ENCODE peak calls at places on chromosomes 13 and 19, in six cellular contexts. One of them, this sample, is unnamed.

GRCh38 chr13:27379694-27380596 is 44.5 kb upstream of the GTF3A start:
- DNase-seq in AG10803: peak
- DNase-seq in lung microvascular endothelial cell: peak
- DNase-seq in LoVo: peak
- DNase-seq in B cell: peak
- DNase-seq in dorsolateral prefrontal cortex: no peak
- DNase-seq in this sample: no peak

GRCh38 chr13:31240921-31241320 is 41.1 kb downstream of the B3GLCT start:
- DNase-seq in AG10803: no peak
- DNase-seq in lung microvascular endothelial cell: no peak
- DNase-seq in LoVo: no peak
- DNase-seq in B cell: no peak
- DNase-seq in dorsolateral prefrontal cortex: no peak
- DNase-seq in this sample: no peak

GRCh38 chr19:49231389-49231788 is 73.8 kb downstream of the TRPM4 start:
- DNase-seq in AG10803: no peak
- DNase-seq in lung microvascular endothelial cell: no peak
- DNase-seq in LoVo: no peak
- DNase-seq in B cell: no peak
- DNase-seq in dorsolateral prefrontal cortex: no peak
- DNase-seq in this sample: no peak

GRCh38 chr13:79910869-79911540 is 429.9 kb downstream of the SPRY2 start:
- DNase-seq in AG10803: no peak
- DNase-seq in lung microvascular endothelial cell: no peak
- DNase-seq in LoVo: no peak
- DNase-seq in B cell: no peak
- DNase-seq in dorsolateral prefrontal cortex: no peak
- DNase-seq in this sample: no peak

GRCh38 chr19:56476671-56477428 is at the start of gene ZNF667:
- DNase-seq in AG10803: peak
- DNase-seq in lung microvascular endothelial cell: peak
- DNase-seq in LoVo: no peak
- DNase-seq in B cell: peak
- DNase-seq in dorsolateral prefrontal cortex: peak
- DNase-seq in this sample: no peak

GRCh38 chr19:33641261-33641660 is 19.5 kb downstream of the CHST8 start:
- DNase-seq in AG10803: no peak
- DNase-seq in lung microvascular endothelial cell: no peak
- DNase-seq in LoVo: no peak
- DNase-seq in B cell: peak
- DNase-seq in dorsolateral prefrontal cortex: no peak
- DNase-seq in this sample: no peak

GRCh38 chr19:12580180-12580694 is 29.0 kb upstream of the ZNF564 start:
- DNase-seq in AG10803: peak
- DNase-seq in lung microvascular endothelial cell: no peak
- DNase-seq in LoVo: peak
- DNase-seq in B cell: no peak
- DNase-seq in dorsolateral prefrontal cortex: no peak
- DNase-seq in this sample: no peak

GRCh38 chr19:55716531-55716930 is 21.7 kb downstream of the NLRP9 start:
- DNase-seq in AG10803: no peak
- DNase-seq in lung microvascular endothelial cell: no peak
- DNase-seq in LoVo: no peak
- DNase-seq in B cell: no peak
- DNase-seq in dorsolateral prefrontal cortex: no peak
- DNase-seq in this sample: no peak

GRCh38 chr19:29806098-29806866 is 5.5 kb upstream of the CCNE1 start:
- DNase-seq in AG10803: peak
- DNase-seq in lung microvascular endothelial cell: peak
- DNase-seq in LoVo: no peak
- DNase-seq in B cell: no peak
- DNase-seq in dorsolateral prefrontal cortex: no peak
- DNase-seq in this sample: no peak

GRCh38 chr19:53091413-53091812 is 11.8 kb downstream of the ZNF160 start:
- DNase-seq in AG10803: no peak
- DNase-seq in lung microvascular endothelial cell: no peak
- DNase-seq in LoVo: no peak
- DNase-seq in B cell: no peak
- DNase-seq in dorsolateral prefrontal cortex: no peak
- DNase-seq in this sample: no peak

GRCh38 chr13:100540621-100541020 is 48.0 kb downstream of the GGACT start:
- DNase-seq in AG10803: no peak
- DNase-seq in lung microvascular endothelial cell: no peak
- DNase-seq in LoVo: no peak
- DNase-seq in B cell: no peak
- DNase-seq in dorsolateral prefrontal cortex: no peak
- DNase-seq in this sample: no peak

GRCh38 chr13:108960006-108960405 is 330.6 kb downstream of the MYO16 start:
- DNase-seq in AG10803: no peak
- DNase-seq in lung microvascular endothelial cell: no peak
- DNase-seq in LoVo: no peak
- DNase-seq in B cell: no peak
- DNase-seq in dorsolateral prefrontal cortex: no peak
- DNase-seq in this sample: no peak

GRCh38 chr19:3932931-3933810 is at the start of gene NMRK2:
- DNase-seq in AG10803: no peak
- DNase-seq in lung microvascular endothelial cell: no peak
- DNase-seq in LoVo: no peak
- DNase-seq in B cell: peak
- DNase-seq in dorsolateral prefrontal cortex: no peak
- DNase-seq in this sample: no peak

GRCh38 chr19:30857966-30858490 is 485.8 kb downstream of the ZNF536 start:
- DNase-seq in AG10803: no peak
- DNase-seq in lung microvascular endothelial cell: no peak
- DNase-seq in LoVo: no peak
- DNase-seq in B cell: no peak
- DNase-seq in dorsolateral prefrontal cortex: no peak
- DNase-seq in this sample: no peak

GRCh38 chr13:62019858-62020257 is 604.2 kb upstream of the PCDH20 start:
- DNase-seq in AG10803: no peak
- DNase-seq in lung microvascular endothelial cell: no peak
- DNase-seq in LoVo: no peak
- DNase-seq in B cell: no peak
- DNase-seq in dorsolateral prefrontal cortex: no peak
- DNase-seq in this sample: no peak

GRCh38 chr13:21486322-21486721 is 27.2 kb upstream of the ZDHHC20 start:
- DNase-seq in AG10803: no peak
- DNase-seq in lung microvascular endothelial cell: no peak
- DNase-seq in LoVo: no peak
- DNase-seq in B cell: no peak
- DNase-seq in dorsolateral prefrontal cortex: no peak
- DNase-seq in this sample: no peak

GRCh38 chr13:30135868-30136267 is 171.5 kb downstream of the KATNAL1 start:
- DNase-seq in AG10803: no peak
- DNase-seq in lung microvascular endothelial cell: no peak
- DNase-seq in LoVo: no peak
- DNase-seq in B cell: no peak
- DNase-seq in dorsolateral prefrontal cortex: no peak
- DNase-seq in this sample: no peak

GRCh38 chr19:6378498-6378897 is 2.8 kb upstream of the PSPN start:
- DNase-seq in AG10803: no peak
- DNase-seq in lung microvascular endothelial cell: no peak
- DNase-seq in LoVo: no peak
- DNase-seq in B cell: peak
- DNase-seq in dorsolateral prefrontal cortex: no peak
- DNase-seq in this sample: no peak

GRCh38 chr19:18253716-18254115 is 20.5 kb downstream of the IQCN start:
- DNase-seq in AG10803: no peak
- DNase-seq in lung microvascular endothelial cell: no peak
- DNase-seq in LoVo: peak
- DNase-seq in B cell: peak
- DNase-seq in dorsolateral prefrontal cortex: no peak
- DNase-seq in this sample: no peak

GRCh38 chr19:1904385-1905070 is 671 bp upstream of the ADAT3 start:
- DNase-seq in AG10803: no peak
- DNase-seq in lung microvascular endothelial cell: no peak
- DNase-seq in LoVo: no peak
- DNase-seq in B cell: peak
- DNase-seq in dorsolateral prefrontal cortex: no peak
- DNase-seq in this sample: peak

GRCh38 chr13:114313061-114313860 is 1.0 kb upstream of the CHAMP1 start:
- DNase-seq in AG10803: no peak
- DNase-seq in lung microvascular endothelial cell: peak
- DNase-seq in LoVo: peak
- DNase-seq in B cell: no peak
- DNase-seq in dorsolateral prefrontal cortex: no peak
- DNase-seq in this sample: no peak

GRCh38 chr13:36135876-36136275 is 4.7 kb upstream of the DCLK1 start:
- DNase-seq in AG10803: no peak
- DNase-seq in lung microvascular endothelial cell: no peak
- DNase-seq in LoVo: no peak
- DNase-seq in B cell: no peak
- DNase-seq in dorsolateral prefrontal cortex: no peak
- DNase-seq in this sample: no peak

GRCh38 chr13:30829145-30829544 is 76.9 kb upstream of the MEDAG start:
- DNase-seq in AG10803: peak
- DNase-seq in lung microvascular endothelial cell: peak
- DNase-seq in LoVo: peak
- DNase-seq in B cell: no peak
- DNase-seq in dorsolateral prefrontal cortex: no peak
- DNase-seq in this sample: peak

GRCh38 chr19:19485161-19485997 is 30.0 kb downstream of the TSSK6 start:
- DNase-seq in AG10803: peak
- DNase-seq in lung microvascular endothelial cell: peak
- DNase-seq in LoVo: no peak
- DNase-seq in B cell: no peak
- DNase-seq in dorsolateral prefrontal cortex: no peak
- DNase-seq in this sample: no peak

GRCh38 chr13:33678906-33679657 is 138.9 kb upstream of the RFC3 start:
- DNase-seq in AG10803: peak
- DNase-seq in lung microvascular endothelial cell: peak
- DNase-seq in LoVo: no peak
- DNase-seq in B cell: peak
- DNase-seq in dorsolateral prefrontal cortex: peak
- DNase-seq in this sample: no peak

GRCh38 chr13:80677227-80677626 is 336.3 kb upstream of the SPRY2 start:
- DNase-seq in AG10803: no peak
- DNase-seq in lung microvascular endothelial cell: no peak
- DNase-seq in LoVo: no peak
- DNase-seq in B cell: no peak
- DNase-seq in dorsolateral prefrontal cortex: no peak
- DNase-seq in this sample: no peak

GRCh38 chr13:36858285-36858684 is 39.3 kb downstream of the RFXAP start:
- DNase-seq in AG10803: peak
- DNase-seq in lung microvascular endothelial cell: peak
- DNase-seq in LoVo: peak
- DNase-seq in B cell: no peak
- DNase-seq in dorsolateral prefrontal cortex: no peak
- DNase-seq in this sample: no peak

GRCh38 chr13:79447741-79448140 is 33.2 kb upstream of the NDFIP2 start:
- DNase-seq in AG10803: no peak
- DNase-seq in lung microvascular endothelial cell: no peak
- DNase-seq in LoVo: no peak
- DNase-seq in B cell: no peak
- DNase-seq in dorsolateral prefrontal cortex: no peak
- DNase-seq in this sample: no peak

GRCh38 chr19:18875726-18876125 is 20.2 kb downstream of the CERS1 start:
- DNase-seq in AG10803: peak
- DNase-seq in lung microvascular endothelial cell: no peak
- DNase-seq in LoVo: no peak
- DNase-seq in B cell: no peak
- DNase-seq in dorsolateral prefrontal cortex: no peak
- DNase-seq in this sample: no peak

GRCh38 chr19:5292453-5292842 is 48.2 kb downstream of the PTPRS start:
- DNase-seq in AG10803: peak
- DNase-seq in lung microvascular endothelial cell: no peak
- DNase-seq in LoVo: no peak
- DNase-seq in B cell: peak
- DNase-seq in dorsolateral prefrontal cortex: peak
- DNase-seq in this sample: no peak

GRCh38 chr13:50912851-50913250 is 3.3 kb downstream of the RNASEH2B start:
- DNase-seq in AG10803: no peak
- DNase-seq in lung microvascular endothelial cell: no peak
- DNase-seq in LoVo: no peak
- DNase-seq in B cell: no peak
- DNase-seq in dorsolateral prefrontal cortex: no peak
- DNase-seq in this sample: no peak